ENCODE peak calls at places on chromosomes 3 and 15, in six cellular contexts. T is endothelial cell of umbilical vein, W is H1, Y is K562, A is HepG2, N is GM12878. H is an unnamed sample.
A peak's percentile ranks its signal among the peaks of the same experiment; 100 is the strongest.

GRCh38 chr3:11238057-11238456 is 34.1 kb upstream of the ATG7 start:
- DNase-seq in T (peak; percentile 48), W (no peak), Y (no peak), A (no peak), N (no peak), H (peak; percentile 13)

GRCh38 chr15:23690450-23690852 is 3.3 kb upstream of the NDN start:
- DNase-seq in T (no peak), W (peak; percentile 45), Y (no peak), A (peak; percentile 93), N (no peak), H (no peak)

GRCh38 chr3:71984843-71985594 is 200.1 kb upstream of the PROK2 start:
- DNase-seq in T (no peak), W (no peak), Y (no peak), A (no peak), N (peak; percentile 97), H (no peak)

GRCh38 chr15:84878504-84878903 is 6.0 kb upstream of the SLC28A1 start:
- DNase-seq in T (peak; percentile 55), W (peak; percentile 77), Y (peak; percentile 59), A (peak; percentile 22), N (no peak), H (peak; percentile 56)

GRCh38 chr15:40900256-40901052 is 6.2 kb downstream of the VPS18 start:
- DNase-seq in T (no peak), W (no peak), Y (no peak), A (no peak), N (no peak), H (no peak)

GRCh38 chr3:179853176-179853575 is 183.6 kb downstream of the PEX5L start:
- DNase-seq in T (no peak), W (no peak), Y (no peak), A (no peak), N (no peak), H (no peak)

GRCh38 chr15:27587810-27588209 is 511.3 kb downstream of the OCA2 start:
- DNase-seq in T (no peak), W (peak; percentile 79), Y (peak; percentile 29), A (no peak), N (no peak), H (no peak)

GRCh38 chr3:4581040-4581439 is 87.9 kb downstream of the ITPR1 start:
- DNase-seq in T (no peak), W (no peak), Y (no peak), A (no peak), N (no peak), H (no peak)

GRCh38 chr3:52277972-52278509 is 408 bp downstream of the WDR82 start:
- DNase-seq in T (peak; percentile 67), W (peak; percentile 86), Y (peak; percentile 65), A (no peak), N (no peak), H (no peak)

GRCh38 chr15:25710184-25710583 is 152.9 kb downstream of the ATP10A start:
- DNase-seq in T (no peak), W (peak; percentile 89), Y (peak; percentile 60), A (peak; percentile 18), N (no peak), H (no peak)

GRCh38 chr3:128846501-128846900 is 32.9 kb upstream of the ACAD9 start:
- DNase-seq in T (no peak), W (no peak), Y (no peak), A (no peak), N (no peak), H (no peak)

GRCh38 chr3:190325923-190326322 is 3.7 kb upstream of the CLDN1 start:
- DNase-seq in T (no peak), W (no peak), Y (no peak), A (no peak), N (no peak), H (no peak)

GRCh38 chr3:45381168-45381852 is 7.1 kb upstream of the LARS2 start:
- DNase-seq in T (peak; percentile 3), W (no peak), Y (no peak), A (no peak), N (no peak), H (no peak)

GRCh38 chr3:15794303-15794771 is 3.4 kb downstream of the ANKRD28 start:
- DNase-seq in T (peak; percentile 58), W (no peak), Y (no peak), A (no peak), N (no peak), H (no peak)

GRCh38 chr15:46129145-46129544 is 494.3 kb downstream of the SQOR start:
- DNase-seq in T (no peak), W (no peak), Y (no peak), A (no peak), N (no peak), H (no peak)

GRCh38 chr3:71258116-71258515 is 325.4 kb downstream of the FOXP1 start:
- DNase-seq in T (peak; percentile 82), W (no peak), Y (no peak), A (peak; percentile 70), N (no peak), H (no peak)

GRCh38 chr3:8980756-8981257 is 17.5 kb upstream of the RAD18 start:
- DNase-seq in T (no peak), W (no peak), Y (no peak), A (no peak), N (no peak), H (no peak)

GRCh38 chr15:57640935-57641682 is 49.4 kb downstream of the MYZAP start:
- DNase-seq in T (peak; percentile 41), W (no peak), Y (peak; percentile 19), A (peak; percentile 26), N (no peak), H (no peak)

GRCh38 chr3:99319961-99320360 is 318.4 kb upstream of the COL8A1 start:
- DNase-seq in T (peak; percentile 87), W (no peak), Y (no peak), A (no peak), N (no peak), H (no peak)

GRCh38 chr3:86801921-86802320 is 189.0 kb downstream of the VGLL3 start:
- DNase-seq in T (no peak), W (no peak), Y (no peak), A (no peak), N (no peak), H (no peak)

GRCh38 chr15:33746203-33746602 is 222.1 kb upstream of the CHRM5 start:
- DNase-seq in T (no peak), W (no peak), Y (no peak), A (no peak), N (no peak), H (no peak)

GRCh38 chr15:71732636-71733035 is 77.7 kb upstream of the NR2E3 start:
- DNase-seq in T (no peak), W (no peak), Y (no peak), A (peak; percentile 45), N (no peak), H (no peak)

DNA sequence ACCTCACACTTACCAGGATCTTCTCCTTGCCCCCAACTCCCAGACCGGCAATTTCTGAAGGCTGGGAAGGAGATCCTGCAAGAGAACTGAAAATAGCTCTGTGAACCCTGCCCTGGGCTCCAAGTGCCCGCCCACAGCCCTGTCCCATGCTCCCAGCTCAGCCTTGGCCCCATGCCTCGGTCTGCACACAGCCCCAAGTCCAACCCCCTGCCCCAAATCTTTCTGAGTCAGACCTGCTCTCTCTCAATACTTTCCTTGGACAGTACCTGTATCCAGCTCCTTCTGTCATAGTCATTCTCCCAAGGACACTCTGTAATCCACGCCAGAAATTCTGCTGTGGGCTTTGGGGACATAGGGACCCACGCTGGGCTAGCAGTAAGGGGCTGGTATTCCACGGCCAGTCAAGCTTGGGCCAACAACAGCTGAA is 6.3 kb upstream of the SMAD3 start:
- DNase-seq in T (no peak), W (no peak), Y (no peak), A (peak; percentile 64), N (no peak), H (no peak)
- TF ChIP-seq POLR2A in T (no peak), W (no peak), Y (no peak), A (peak; percentile 49), N (no peak), H (no peak)

GRCh38 chr3:184531580-184532290 is 29.9 kb upstream of the EPHB3 start:
- DNase-seq in T (peak; percentile 41), W (no peak), Y (no peak), A (no peak), N (no peak), H (no peak)
- TF ChIP-seq EZH2 in T (no peak), W (no peak), Y (no peak), A (no peak), N (no peak), H (no peak)

DNA sequence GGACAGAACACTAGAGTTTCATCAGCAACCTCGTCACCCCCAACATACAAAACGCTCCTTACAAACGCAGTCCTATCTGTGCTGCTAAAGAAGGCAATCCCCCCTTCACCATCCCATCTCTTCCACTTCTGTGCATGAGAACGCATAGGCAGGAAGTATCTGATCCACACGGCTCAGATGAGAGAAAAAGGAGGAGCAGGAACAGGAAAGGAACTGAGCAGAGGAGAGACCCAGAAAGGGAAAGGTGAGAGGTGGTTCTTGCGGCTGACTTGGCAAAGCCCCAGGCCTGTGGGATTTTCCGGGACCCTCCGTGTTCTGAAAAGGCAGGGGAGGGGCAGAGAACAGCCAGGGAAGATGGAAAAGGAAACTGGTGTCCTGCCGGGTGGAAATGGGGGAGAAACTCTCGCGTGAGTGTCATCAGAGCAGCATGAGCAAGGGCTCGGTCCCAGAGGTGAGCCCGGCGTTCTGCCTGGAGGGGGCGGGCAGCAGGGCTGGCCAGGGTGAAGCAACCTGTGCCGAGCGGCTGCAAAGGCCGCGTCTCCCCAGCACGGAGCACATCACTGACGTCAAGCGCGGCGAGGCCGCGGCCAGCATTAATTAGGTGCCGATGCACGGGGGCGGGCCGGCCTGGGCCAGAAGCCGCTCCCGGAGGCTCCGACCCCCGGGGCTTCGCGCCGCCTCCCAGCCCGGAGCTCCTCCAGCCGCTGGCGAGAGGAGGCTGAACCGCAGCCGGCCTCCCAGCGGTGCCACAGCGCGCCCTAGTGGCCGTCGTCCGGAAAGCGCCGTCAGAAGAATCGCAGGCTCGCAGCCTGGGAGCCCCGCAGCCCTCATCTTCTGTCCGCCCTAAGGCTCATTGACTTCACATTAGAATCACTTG is 35.8 kb downstream of the CPN2 start:
- DNase-seq in T (peak; percentile 84), W (peak; percentile 98), Y (peak; percentile 93), A (peak; percentile 50), N (peak; percentile 38), H (peak; percentile 63)
- TF ChIP-seq POLR2A in T (no peak), W (no peak), Y (no peak), A (no peak), N (no peak), H (no peak)

DNA sequence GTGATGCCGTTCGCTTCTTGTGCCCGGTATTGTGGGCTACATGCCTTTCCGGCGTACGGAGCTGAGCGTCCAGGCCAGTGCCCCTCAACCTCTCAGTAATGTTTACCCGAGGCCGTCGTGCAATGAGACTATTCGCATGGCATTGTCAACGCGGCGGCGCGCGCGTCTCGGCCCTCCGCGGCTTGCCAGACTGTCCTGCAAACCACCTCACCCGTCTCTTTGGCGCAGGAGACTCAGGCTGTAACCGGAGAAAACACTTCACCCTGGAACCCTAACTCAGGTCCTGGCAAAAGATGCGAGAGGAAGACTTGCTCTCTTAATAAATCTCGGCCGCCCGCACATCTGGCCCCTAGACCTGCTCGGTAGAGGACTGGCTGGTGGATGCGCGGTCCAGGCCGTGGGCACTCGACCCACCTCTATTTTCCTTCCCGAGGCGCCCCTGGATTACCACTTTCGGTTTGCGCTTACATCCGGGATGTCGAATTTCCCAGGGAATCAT is 71.6 kb upstream of the POLG start:
- DNase-seq in T (no peak), W (no peak), Y (no peak), A (no peak), N (no peak), H (no peak)
- TF ChIP-seq EZH2 in T (peak; percentile 80), W (peak; percentile 98), Y (no peak), A (no peak), N (no peak), H (no peak)